ENCODE peak calls at places on chromosomes 11 and 22, in nine cellular contexts. T, R, S, D, G, C, I, O and B are unnamed samples.

GRCh38 chr11:78812513-78813293 is 238.0 kb upstream of the NARS2 start:
- DNase-seq in G (no peak), C (no peak), S (no peak), R (peak), O (peak), D (no peak), I (no peak), T (no peak), B (no peak)

GRCh38 chr22:26835929-26836528 is 178.6 kb downstream of the MIAT start:
- DNase-seq in C (peak), O (peak), T (peak), D (no peak), S (no peak), I (no peak), G (peak), R (peak), B (peak)

GRCh38 chr11:17793642-17794170 is 59.1 kb downstream of the KCNC1 start:
- DNase-seq in I (no peak), G (no peak), S (no peak), C (no peak), R (no peak), O (no peak), D (no peak), T (no peak), B (no peak)

GRCh38 chr22:28027453-28028448 is 108.7 kb upstream of the PITPNB start:
- DNase-seq in C (no peak), I (no peak), G (no peak), R (no peak), S (peak), D (peak), T (peak), O (no peak), B (no peak)

GRCh38 chr11:117189191-117189940 is 9.8 kb upstream of the TAGLN start:
- DNase-seq in R (peak), O (no peak), T (peak), S (no peak), I (no peak), C (no peak), D (peak), G (peak), B (no peak)

GRCh38 chr11:73292481-73292880 is 15.6 kb upstream of the ARHGEF17 start:
- DNase-seq in T (no peak), G (no peak), D (no peak), O (no peak), R (no peak), S (no peak), C (no peak), I (no peak), B (peak)

GRCh38 chr22:29994027-29994715 is 86.1 kb upstream of the HORMAD2 start:
- DNase-seq in T (no peak), C (peak), R (no peak), D (no peak), I (no peak), O (no peak), S (no peak), G (no peak), B (peak)

GRCh38 chr11:65573391-65574146 is 1.2 kb downstream of the FAM89B start:
- DNase-seq in R (peak), D (no peak), S (no peak), C (peak), O (no peak), I (no peak), G (no peak), T (no peak), B (peak)

GRCh38 chr22:44325718-44326548 is 13.2 kb upstream of the SHISAL1 start:
- DNase-seq in C (peak), T (no peak), O (no peak), G (no peak), I (no peak), D (no peak), S (no peak), R (no peak), B (peak)

GRCh38 chr11:2298131-2298794 is 3.5 kb downstream of the C11orf21 start:
- DNase-seq in D (peak), O (no peak), T (no peak), R (no peak), G (no peak), C (no peak), I (no peak), S (no peak), B (no peak)

GRCh38 chr11:37525336-37525735 is 927.3 kb upstream of the RAG2 start:
- DNase-seq in D (no peak), C (peak), T (no peak), G (no peak), S (no peak), R (no peak), I (no peak), O (no peak), B (peak)

GRCh38 chr11:39641749-39642148 is 1817.7 kb downstream of the LRRC4C start:
- DNase-seq in R (no peak), S (no peak), D (no peak), C (no peak), I (no peak), O (no peak), G (no peak), T (no peak), B (no peak)
- H3K27ac ChIP-seq in R (no peak), S (no peak), D (no peak), C (no peak), I (no peak), O (no peak), G (no peak), T (no peak), B (no peak)

GRCh38 chr11:10657308-10658271 is 36.0 kb downstream of the IRAG1 start:
- DNase-seq in O (no peak), D (no peak), I (no peak), C (peak), S (no peak), R (no peak), G (no peak), T (no peak), B (peak)
- H3K27ac ChIP-seq in O (no peak), D (peak), I (peak), C (no peak), S (peak), R (peak), G (peak), T (peak), B (peak)

DNA sequence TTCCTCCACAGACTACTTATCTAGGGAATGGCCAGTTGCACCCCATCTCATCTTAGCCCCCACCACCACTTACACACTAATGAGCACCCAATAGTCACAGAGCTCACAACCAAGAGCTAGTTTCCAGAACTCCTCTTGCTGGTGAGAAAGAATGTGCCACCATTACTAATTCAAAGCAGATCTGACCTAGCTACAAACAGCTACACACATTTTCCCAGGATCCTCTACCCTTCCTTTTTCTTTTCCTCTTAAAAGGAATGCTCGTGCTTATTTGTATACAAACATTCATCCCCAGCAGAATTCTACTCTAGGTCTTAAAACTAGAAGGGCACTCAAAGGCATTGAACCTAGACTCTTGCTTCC is 136.8 kb downstream of the CD44 start:
- DNase-seq in T (no peak), R (no peak), I (no peak), O (no peak), G (no peak), S (no peak), C (no peak), D (no peak), B (peak)
- H3K27ac ChIP-seq in T (peak), R (no peak), I (no peak), O (no peak), G (peak), S (peak), C (peak), D (peak), B (peak)

DNA sequence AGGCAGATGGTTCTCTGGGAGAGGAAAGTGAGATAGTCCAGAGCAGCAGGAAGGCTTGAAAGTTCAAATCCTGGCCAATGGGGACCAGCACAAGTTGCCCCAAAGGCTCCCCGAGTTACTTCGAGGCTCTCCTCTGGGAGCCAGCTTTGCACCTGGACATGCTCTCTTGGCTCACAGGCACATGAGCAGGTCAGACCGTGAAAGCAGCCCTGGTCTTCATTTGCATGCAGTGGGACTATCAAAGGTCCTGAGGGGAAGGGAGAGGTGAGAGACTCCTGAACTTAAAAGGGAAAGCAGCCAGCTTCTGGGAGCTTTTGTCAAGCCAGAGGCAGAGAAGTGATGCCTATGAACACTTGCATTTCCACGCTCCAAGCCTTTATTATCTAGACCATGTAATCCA is 100.1 kb downstream of the NTM start:
- DNase-seq in D (no peak), C (no peak), G (no peak), I (no peak), O (peak), R (no peak), S (no peak), T (no peak), B (no peak)
- H3K27ac ChIP-seq in D (no peak), C (no peak), G (no peak), I (no peak), O (no peak), R (no peak), S (no peak), T (no peak), B (no peak)